ENCODE peak calls at places on chromosome 18, in five cellular contexts. P, U, V, R and A are unnamed samples.

GRCh38 chr18:78686976-78687685 is 292.5 kb upstream of the SALL3 start:
- DNase-seq in P (no peak), U (no peak), V (no peak), R (no peak), A (no peak)

GRCh38 chr18:5646739-5647138 is 102.9 kb upstream of the EPB41L3 start:
- DNase-seq in P (no peak), U (no peak), V (no peak), R (no peak), A (no peak)

GRCh38 chr18:58316943-58317342 is 272.9 kb downstream of the NEDD4L start:
- DNase-seq in P (no peak), U (no peak), V (no peak), R (no peak), A (no peak)

GRCh38 chr18:75538727-75539126 is 111.2 kb upstream of the SMIM21 start:
- DNase-seq in P (no peak), U (no peak), V (no peak), R (no peak), A (no peak)

GRCh38 chr18:61892683-61893303 is at the start of gene RNF152:
- DNase-seq in P (no peak), U (no peak), V (peak), R (peak), A (peak)

GRCh38 chr18:11937874-11938478 is 29.9 kb upstream of the MPPE1 start:
- DNase-seq in P (peak), U (peak), V (peak), R (peak), A (peak)

GRCh38 chr18:26159353-26159752 is 25.7 kb downstream of the PSMA8 start:
- DNase-seq in P (peak), U (no peak), V (no peak), R (no peak), A (no peak)

GRCh38 chr18:43744960-43745740 is 467.9 kb upstream of the SYT4 start:
- DNase-seq in P (no peak), U (no peak), V (no peak), R (no peak), A (no peak)

GRCh38 chr18:56269958-56270357 is 368.4 kb downstream of the TXNL1 start:
- DNase-seq in P (no peak), U (no peak), V (no peak), R (no peak), A (no peak)

GRCh38 chr18:37309059-37309458 is 256.5 kb downstream of the CELF4 start:
- DNase-seq in P (no peak), U (no peak), V (no peak), R (no peak), A (no peak)

GRCh38 chr18:12026562-12026961 is 45.3 kb downstream of the IMPA2 start:
- DNase-seq in P (no peak), U (no peak), V (no peak), R (no peak), A (no peak)

GRCh38 chr18:55607763-55608162 is 19.8 kb upstream of the TCF4 start:
- DNase-seq in P (no peak), U (no peak), V (no peak), R (no peak), A (no peak)

GRCh38 chr18:44080054-44080453 is 600.6 kb upstream of the SETBP1 start:
- DNase-seq in P (no peak), U (no peak), V (no peak), R (no peak), A (no peak)

GRCh38 chr18:3966985-3967856 is 487.9 kb downstream of the DLGAP1 start:
- DNase-seq in P (no peak), U (no peak), V (no peak), R (no peak), A (no peak)

GRCh38 chr18:45335644-45336043 is 279.6 kb upstream of the SLC14A2 start:
- DNase-seq in P (no peak), U (no peak), V (no peak), R (no peak), A (no peak)

GRCh38 chr18:26309283-26309682 is 83.0 kb downstream of the TAF4B start:
- DNase-seq in P (no peak), U (no peak), V (no peak), R (no peak), A (no peak)

GRCh38 chr18:24212939-24213338 is 74.1 kb downstream of the CABYR start:
- DNase-seq in P (no peak), U (no peak), V (no peak), R (no peak), A (no peak)

GRCh38 chr18:9095297-9096012 is 7.0 kb upstream of the NDUFV2 start:
- DNase-seq in P (no peak), U (no peak), V (no peak), R (peak), A (no peak)

GRCh38 chr18:35507192-35507591 is 9.4 kb upstream of the INO80C start:
- DNase-seq in P (no peak), U (no peak), V (no peak), R (no peak), A (no peak)

GRCh38 chr18:77044866-77045664 is 87.5 kb downstream of the MBP start:
- DNase-seq in P (no peak), U (no peak), V (no peak), R (no peak), A (no peak)

GRCh38 chr18:45626330-45627203 is 11.3 kb downstream of the SLC14A2 start:
- DNase-seq in P (no peak), U (no peak), V (peak), R (no peak), A (no peak)

GRCh38 chr18:68219274-68219673 is 495.6 kb downstream of the TMX3 start:
- DNase-seq in P (no peak), U (no peak), V (no peak), R (no peak), A (no peak)

GRCh38 chr18:28875059-28875458 is 698.1 kb upstream of the CDH2 start:
- DNase-seq in P (no peak), U (no peak), V (no peak), R (no peak), A (no peak)

GRCh38 chr18:62341423-62341920 is 16.4 kb downstream of the TNFRSF11A start:
- DNase-seq in P (no peak), U (no peak), V (no peak), R (no peak), A (no peak)

GRCh38 chr18:12911025-12911927 is 27.2 kb upstream of the PTPN2 start:
- DNase-seq in P (no peak), U (peak), V (no peak), R (peak), A (peak)

GRCh38 chr18:68428026-68428425 is 286.9 kb downstream of the TMX3 start:
- DNase-seq in P (no peak), U (no peak), V (no peak), R (no peak), A (no peak)

GRCh38 chr18:51339866-51340265 is 142.4 kb upstream of the MEX3C start:
- DNase-seq in P (no peak), U (no peak), V (no peak), R (no peak), A (no peak)

GRCh38 chr18:56522826-56523225 is 115.6 kb downstream of the TXNL1 start:
- DNase-seq in P (no peak), U (no peak), V (no peak), R (no peak), A (no peak)

GRCh38 chr18:50877545-50878265 is 1.2 kb upstream of the ME2 start:
- DNase-seq in P (no peak), U (no peak), V (no peak), R (no peak), A (no peak)

GRCh38 chr18:24630346-24630880 is 170.0 kb downstream of the HRH4 start:
- DNase-seq in P (no peak), U (no peak), V (no peak), R (no peak), A (no peak)

GRCh38 chr18:63073481-63073880 is 246.1 kb downstream of the BCL2 start:
- DNase-seq in P (no peak), U (no peak), V (no peak), R (no peak), A (no peak)

GRCh38 chr18:28541276-28541930 is 364.5 kb upstream of the CDH2 start:
- DNase-seq in P (no peak), U (no peak), V (no peak), R (no peak), A (no peak)

GRCh38 chr18:8365528-8365927 is 243.7 kb upstream of the RAB12 start:
- DNase-seq in P (no peak), U (no peak), V (no peak), R (no peak), A (no peak)

GRCh38 chr18:9735238-9735637 is 27.1 kb downstream of the RAB31 start:
- DNase-seq in P (no peak), U (no peak), V (no peak), R (no peak), A (peak)

GRCh38 chr18:58370096-58370495 is 258.8 kb downstream of the ALPK2 start:
- DNase-seq in P (no peak), U (no peak), V (no peak), R (no peak), A (no peak)

GRCh38 chr18:35635171-35635570 is 53.6 kb downstream of the GALNT1 start:
- DNase-seq in P (no peak), U (no peak), V (no peak), R (no peak), A (no peak)

GRCh38 chr18:56423626-56424025 is 214.8 kb downstream of the TXNL1 start:
- DNase-seq in P (no peak), U (no peak), V (no peak), R (no peak), A (no peak)

GRCh38 chr18:23243178-23243577 is 107.9 kb downstream of the CABLES1 start:
- DNase-seq in P (no peak), U (no peak), V (no peak), R (no peak), A (no peak)

GRCh38 chr18:78659748-78660147 is 319.9 kb upstream of the SALL3 start:
- DNase-seq in P (no peak), U (no peak), V (no peak), R (peak), A (no peak)

GRCh38 chr18:61719676-61720075 is 173.1 kb downstream of the RNF152 start:
- DNase-seq in P (no peak), U (no peak), V (no peak), R (no peak), A (no peak)